ENCODE peak calls at places on chromosomes 1 and 21, in six cellular contexts. U, C, N, P, Z and H are unnamed samples.
A peak's percentile ranks its signal among the peaks of the same experiment; 100 is the strongest.

GRCh38 chr1:222372221-222372620 is 175.7 kb downstream of the HHIPL2 start:
- DNase-seq in U (no peak), C (no peak), N (no peak), P (peak; percentile 33), Z (no peak), H (no peak)

GRCh38 chr1:94801919-94802546 is 18.1 kb upstream of the SLC44A3 start:
- DNase-seq in U (peak; percentile 70), C (no peak), N (no peak), P (peak; percentile 94), Z (peak; percentile 44), H (peak; percentile 90)

GRCh38 chr21:25834376-25834775 is 99.6 kb downstream of the GABPA start:
- DNase-seq in U (no peak), C (no peak), N (no peak), P (no peak), Z (no peak), H (no peak)

GRCh38 chr1:231558711-231559205 is 30.3 kb downstream of the TSNAX start:
- DNase-seq in U (no peak), C (no peak), N (no peak), P (no peak), Z (no peak), H (no peak)

GRCh38 chr1:37734629-37735591 is 30.0 kb downstream of the EPHA10 start:
- DNase-seq in U (peak; percentile 23), C (peak; percentile 63), N (no peak), P (no peak), Z (no peak), H (no peak)

GRCh38 chr1:39642796-39643195 is 3.4 kb upstream of the HEYL start:
- DNase-seq in U (no peak), C (peak; percentile 83), N (no peak), P (no peak), Z (no peak), H (peak; percentile 33)

GRCh38 chr1:25550155-25550506 is 6.7 kb downstream of the LDLRAP1 start:
- DNase-seq in U (no peak), C (no peak), N (no peak), P (peak; percentile 56), Z (no peak), H (peak; percentile 57)

GRCh38 chr21:15210235-15210678 is 145.5 kb upstream of the NRIP1 start:
- DNase-seq in U (no peak), C (no peak), N (peak; percentile 57), P (peak; percentile 89), Z (peak; percentile 55), H (peak; percentile 44)

GRCh38 chr1:185973645-185974044 is 239.5 kb downstream of the HMCN1 start:
- DNase-seq in U (no peak), C (no peak), N (no peak), P (peak; percentile 95), Z (no peak), H (peak; percentile 79)

GRCh38 chr21:24160528-24160927 is 1446.8 kb downstream of the MRPL39 start:
- DNase-seq in U (no peak), C (no peak), N (no peak), P (no peak), Z (no peak), H (no peak)

GRCh38 chr1:4512622-4513021 is 141.8 kb upstream of the AJAP1 start:
- DNase-seq in U (no peak), C (no peak), N (no peak), P (no peak), Z (no peak), H (no peak)

GRCh38 chr1:226408285-226409184 is 642 bp upstream of the PARP1 start:
- DNase-seq in U (no peak), C (no peak), N (no peak), P (no peak), Z (no peak), H (no peak)

GRCh38 chr1:31549807-31550620 is 26.3 kb upstream of the TINAGL1 start:
- DNase-seq in U (no peak), C (no peak), N (no peak), P (peak; percentile 17), Z (no peak), H (no peak)

GRCh38 chr21:36708512-36709029 is 9.7 kb downstream of the SIM2 start:
- DNase-seq in U (no peak), C (peak; percentile 57), N (peak; percentile 24), P (no peak), Z (no peak), H (no peak)

GRCh38 chr1:26169201-26169600 is 438 bp upstream of the C1orf232 start:
- DNase-seq in U (no peak), C (no peak), N (no peak), P (no peak), Z (no peak), H (no peak)

GRCh38 chr21:37405629-37406028 is 39.1 kb downstream of the DYRK1A start:
- DNase-seq in U (no peak), C (no peak), N (no peak), P (no peak), Z (no peak), H (no peak)

GRCh38 chr1:228397454-228397786 is 9.2 kb downstream of the TRIM11 start:
- DNase-seq in U (no peak), C (peak; percentile 40), N (no peak), P (no peak), Z (no peak), H (no peak)

GRCh38 chr1:36486436-36487335 is 4.0 kb upstream of the CSF3R start:
- DNase-seq in U (no peak), C (peak; percentile 77), N (peak; percentile 93), P (no peak), Z (peak; percentile 28), H (peak; percentile 46)

GRCh38 chr21:35400233-35400939 is 351.3 kb upstream of the RUNX1 start:
- DNase-seq in U (peak; percentile 49), C (no peak), N (no peak), P (peak; percentile 71), Z (peak; percentile 5), H (peak; percentile 82)

GRCh38 chr1:153397924-153398651 is 7.2 kb upstream of the S100A8 start:
- DNase-seq in U (no peak), C (peak; percentile 48), N (no peak), P (no peak), Z (no peak), H (no peak)

GRCh38 chr21:14616303-14617039 is 70.4 kb upstream of the SAMSN1 start:
- DNase-seq in U (no peak), C (no peak), N (no peak), P (peak; percentile 13), Z (no peak), H (peak; percentile 20)

GRCh38 chr1:23745515-23745914 is 2.2 kb downstream of the ELOA start:
- DNase-seq in U (no peak), C (no peak), N (no peak), P (peak; percentile 59), Z (peak; percentile 74), H (peak; percentile 58)

GRCh38 chr21:32403201-32403701 is 9.3 kb upstream of the EVA1C start:
- DNase-seq in U (peak; percentile 77), C (no peak), N (peak; percentile 57), P (peak; percentile 73), Z (peak; percentile 45), H (peak; percentile 92)

GRCh38 chr21:35275776-35276175 is 226.7 kb upstream of the RUNX1 start:
- DNase-seq in U (no peak), C (no peak), N (no peak), P (no peak), Z (no peak), H (no peak)

GRCh38 chr1:157044326-157044725 is 1.2 kb downstream of the ARHGEF11 start:
- DNase-seq in U (no peak), C (no peak), N (no peak), P (no peak), Z (no peak), H (no peak)
- H3K4me3 ChIP-seq in U (peak overlapping the region; percentile 86), C (peak overlapping the region; percentile 60), N (peak overlapping the region; percentile 70), P (peak overlapping the region; percentile 84), Z (peak overlapping the region; percentile 57), H (peak overlapping the region; percentile 87)

DNA sequence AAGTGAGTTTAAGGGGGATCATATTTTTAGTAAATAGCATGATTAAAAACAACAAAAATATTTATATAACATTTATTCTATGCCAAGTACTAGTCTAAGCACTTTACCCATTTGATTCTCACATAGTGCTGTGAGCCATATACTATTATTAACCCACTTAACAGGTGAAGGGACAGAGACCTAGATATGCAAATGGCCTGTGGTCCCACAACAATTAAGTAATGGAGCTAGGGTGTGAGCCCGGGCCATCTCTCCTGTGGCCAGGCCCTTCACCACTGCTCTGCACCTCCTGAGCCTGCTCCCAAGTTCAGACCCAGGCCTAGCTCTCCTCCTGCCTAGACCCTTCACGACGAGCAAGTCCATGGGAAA is 537 bp downstream of the ASCL5 start:
- DNase-seq in U (no peak), C (no peak), N (no peak), P (no peak), Z (no peak), H (no peak)
- H3K4me3 ChIP-seq in U (no peak overlapping the region), C (no peak overlapping the region), N (no peak overlapping the region), P (no peak overlapping the region), Z (no peak overlapping the region), H (no peak overlapping the region)

DNA sequence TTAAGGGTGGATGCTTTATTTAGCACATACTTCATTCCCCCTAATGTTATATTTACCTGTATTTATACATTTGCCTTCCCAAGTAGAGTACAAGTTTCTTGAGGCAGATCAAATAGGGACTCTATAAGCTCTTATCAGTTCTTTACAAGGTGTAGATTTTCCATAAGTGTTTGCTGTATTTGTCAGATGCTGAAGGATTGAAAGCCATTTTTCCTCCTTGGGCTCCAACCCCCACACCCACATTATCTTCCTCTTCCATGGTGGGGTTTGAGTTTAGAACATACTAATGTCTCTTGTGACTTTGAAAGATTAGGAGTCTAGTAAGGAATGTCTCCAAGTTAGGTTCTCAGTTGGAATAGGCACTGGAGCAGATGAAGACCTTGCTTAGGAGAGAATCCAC is 2.4 kb upstream of the CHI3L2 start:
- DNase-seq in U (no peak), C (no peak), N (no peak), P (no peak), Z (no peak), H (no peak)
- H3K4me3 ChIP-seq in U (no peak overlapping the region), C (no peak overlapping the region), N (no peak overlapping the region), P (no peak overlapping the region), Z (no peak overlapping the region), H (no peak overlapping the region)

GRCh38 chr1:28927442-28928305 is 13.3 kb downstream of the EPB41 start:
- DNase-seq in U (no peak), C (no peak), N (no peak), P (peak; percentile 40), Z (no peak), H (peak; percentile 44)
- H3K4me3 ChIP-seq in U (no peak overlapping the region), C (no peak overlapping the region), N (no peak overlapping the region), P (no peak overlapping the region), Z (no peak overlapping the region), H (no peak overlapping the region)

GRCh38 chr1:241553886-241554592 is 21.9 kb downstream of the KMO start:
- DNase-seq in U (no peak), C (no peak), N (no peak), P (no peak), Z (no peak), H (no peak)

GRCh38 chr1:241548008-241548407 is 15.8 kb downstream of the KMO start:
- DNase-seq in U (no peak), C (no peak), N (no peak), P (no peak), Z (no peak), H (no peak)

GRCh38 chr1:241550318-241550717 is 18.1 kb downstream of the KMO start:
- DNase-seq in U (no peak), C (no peak), N (no peak), P (no peak), Z (no peak), H (no peak)

GRCh38 chr1:241555526-241555925 is 23.3 kb downstream of the KMO start:
- DNase-seq in U (no peak), C (no peak), N (no peak), P (no peak), Z (no peak), H (no peak)

GRCh38 chr1:241551759-241552638 is 19.8 kb downstream of the KMO start:
- DNase-seq in U (no peak), C (no peak), N (no peak), P (no peak), Z (no peak), H (no peak)
- H3K4me3 ChIP-seq in U (no peak overlapping the region), C (no peak overlapping the region), N (no peak overlapping the region), P (no peak overlapping the region), Z (no peak overlapping the region), H (no peak overlapping the region)